ENCODE peak calls at places on chromosomes 3 and 15, in seven cellular contexts. Q is head of caudate nucleus, S is endothelial cell, Y is upper lobe of left lung, M is mucosa of gallbladder, B is mucosa of descending colon, X is fibroblast of the aortic adventitia. L is an unnamed sample.

GRCh38 chr15:79682285-79682684 is 214.5 kb downstream of the MTHFS start:
- DNase-seq in S (no peak), B (no peak), M (peak; percentile 12), Q (no peak), Y (no peak), X (peak; percentile 88), L (peak; percentile 29)

GRCh38 chr3:160006282-160007163 is 17.9 kb downstream of the IL12A start:
- DNase-seq in X (peak; percentile 83), S (peak; percentile 52), M (peak; percentile 41), Y (no peak), B (peak; percentile 37), Q (peak; percentile 82), L (peak; percentile 87)

GRCh38 chr15:23416349-23417276 is 30.4 kb downstream of the GOLGA6L2 start:
- DNase-seq in X (no peak), M (no peak), Q (no peak), B (no peak), S (no peak), Y (peak; percentile 82), L (no peak)

GRCh38 chr3:61855211-61855610 is 293.8 kb downstream of the PTPRG start:
- DNase-seq in Y (no peak), M (no peak), Q (no peak), B (no peak), X (peak; percentile 51), S (no peak), L (no peak)

GRCh38 chr15:80031841-80032240 is 27.6 kb upstream of the ZFAND6 start:
- DNase-seq in X (no peak), B (peak; percentile 28), S (no peak), M (no peak), Y (no peak), Q (no peak), L (no peak)

GRCh38 chr3:69493157-69493556 is 107.3 kb upstream of the FRMD4B start:
- DNase-seq in X (peak; percentile 63), Q (no peak), Y (no peak), S (no peak), M (no peak), B (no peak), L (no peak)

GRCh38 chr3:39809181-39809994 is at the start of gene MYRIP:
- DNase-seq in Q (peak; percentile 77), M (peak; percentile 67), B (peak; percentile 88), X (peak; percentile 7), Y (peak; percentile 94), S (peak; percentile 75), L (peak; percentile 70)

GRCh38 chr3:14863324-14864100 is 44.8 kb downstream of the FGD5 start:
- DNase-seq in X (no peak), Y (no peak), S (no peak), B (no peak), M (no peak), Q (no peak), L (no peak)

GRCh38 chr3:49803464-49804140 is 541 bp downstream of the INKA1 start:
- DNase-seq in M (no peak), B (peak; percentile 50), Y (peak; percentile 88), X (no peak), Q (no peak), S (peak; percentile 51), L (peak; percentile 57)

GRCh38 chr3:140546649-140547048 is 131.2 kb upstream of the TRIM42 start:
- DNase-seq in M (no peak), Y (no peak), S (no peak), X (no peak), B (no peak), Q (no peak), L (no peak)